ENCODE peak calls at places on chromosomes 5 and 9, in eight cellular contexts. D is D341Med; V is ELR; I is H1; Q is T-helper 9 cell; G is T-cell; S is activated T-cell treated with anti-CD3 and anti-CD28 coated beads, Interleukin-2, amount 50 U/mL, for 1 hour; W is naive B cell. A is an unnamed sample.

GRCh38 chr5:82855000-82855399 is 222.2 kb downstream of the TMEM167A start:
- DNase-seq in D (no peak), V (no peak), I (no peak), Q (no peak), G (no peak), S (no peak), W (no peak), A (no peak)

GRCh38 chr9:111691686-111692329 is 30.4 kb downstream of the GNG10 start:
- DNase-seq in D (peak), V (peak), I (no peak), Q (no peak), G (no peak), S (no peak), W (peak), A (peak)

GRCh38 chr5:97498657-97499056 is 315.6 kb upstream of the RIOK2 start:
- DNase-seq in D (no peak), V (no peak), I (no peak), Q (no peak), G (no peak), S (no peak), W (no peak), A (no peak)

GRCh38 chr5:851553-851952 is 767 bp upstream of the ZDHHC11 start:
- DNase-seq in D (no peak), V (no peak), I (no peak), Q (no peak), G (no peak), S (peak), W (no peak), A (no peak)

GRCh38 chr9:114497220-114497619 is 8.1 kb downstream of the WHRN start:
- DNase-seq in D (no peak), V (no peak), I (no peak), Q (no peak), G (no peak), S (no peak), W (no peak), A (no peak)

GRCh38 chr5:171431251-171431777 is 11.9 kb downstream of the FGF18 start:
- DNase-seq in D (no peak), V (no peak), I (no peak), Q (no peak), G (no peak), S (no peak), W (no peak), A (peak)

GRCh38 chr5:168179185-168179584 is 112.3 kb upstream of the WWC1 start:
- DNase-seq in D (no peak), V (no peak), I (no peak), Q (no peak), G (no peak), S (no peak), W (no peak), A (no peak)

GRCh38 chr5:181243521-181244307 is at the start of gene RACK1:
- DNase-seq in D (peak), V (peak), I (peak), Q (peak), G (peak), S (peak), W (peak), A (peak)

GRCh38 chr9:4490705-4491620 is 695 bp downstream of the SLC1A1 start:
- DNase-seq in D (peak), V (no peak), I (peak), Q (no peak), G (no peak), S (peak), W (no peak), A (peak)

GRCh38 chr9:135253305-135254004 is 166.0 kb downstream of the OLFM1 start:
- DNase-seq in D (no peak), V (no peak), I (peak), Q (no peak), G (no peak), S (no peak), W (no peak), A (peak)

GRCh38 chr9:100595391-100596199 is 17.7 kb downstream of the CAVIN4 start:
- DNase-seq in D (peak), V (peak), I (no peak), Q (no peak), G (peak), S (no peak), W (peak), A (peak)

GRCh38 chr5:61659221-61659696 is 327.2 kb downstream of the ZSWIM6 start:
- DNase-seq in D (no peak), V (no peak), I (peak), Q (no peak), G (no peak), S (no peak), W (no peak), A (no peak)

GRCh38 chr9:137034709-137035506 is 3.0 kb upstream of the FUT7 start:
- DNase-seq in D (peak), V (peak), I (peak), Q (peak), G (peak), S (peak), W (peak), A (peak)

GRCh38 chr9:123749580-123750202 is 180.2 kb downstream of the DENND1A start:
- DNase-seq in D (no peak), V (no peak), I (peak), Q (no peak), G (peak), S (no peak), W (peak), A (no peak)

GRCh38 chr5:39452846-39453245 is 28.1 kb upstream of the DAB2 start:
- DNase-seq in D (no peak), V (no peak), I (no peak), Q (no peak), G (no peak), S (no peak), W (no peak), A (no peak)

GRCh38 chr9:13928988-13929387 is 385.0 kb downstream of the NFIB start:
- DNase-seq in D (no peak), V (no peak), I (no peak), Q (no peak), G (no peak), S (no peak), W (no peak), A (no peak)

GRCh38 chr5:139419793-139420192 is 15.9 kb upstream of the SPATA24 start:
- DNase-seq in D (no peak), V (no peak), I (no peak), Q (no peak), G (no peak), S (no peak), W (no peak), A (no peak)

GRCh38 chr5:73764586-73764985 is 138.6 kb downstream of the ARHGEF28 start:
- DNase-seq in D (no peak), V (peak), I (no peak), Q (no peak), G (no peak), S (no peak), W (no peak), A (peak)

GRCh38 chr9:136950656-136951030 is 1.4 kb upstream of the LCN12 start:
- DNase-seq in D (no peak), V (peak), I (no peak), Q (no peak), G (no peak), S (no peak), W (no peak), A (peak)

GRCh38 chr9:13279284-13280162 is at the start of gene MPDZ:
- DNase-seq in D (peak), V (peak), I (peak), Q (no peak), G (no peak), S (no peak), W (no peak), A (peak)

GRCh38 chr5:113357696-113358476 is 76.9 kb downstream of the TSSK1B start:
- DNase-seq in D (no peak), V (no peak), I (no peak), Q (no peak), G (no peak), S (no peak), W (no peak), A (no peak)

GRCh38 chr5:176994460-176995121 is 12.0 kb downstream of the UIMC1 start:
- DNase-seq in D (no peak), V (no peak), I (no peak), Q (no peak), G (peak), S (no peak), W (peak), A (peak)

GRCh38 chr5:31464081-31464480 is 67.8 kb downstream of the DROSHA start:
- DNase-seq in D (no peak), V (no peak), I (no peak), Q (no peak), G (no peak), S (no peak), W (no peak), A (peak)

GRCh38 chr9:97617939-97618416 is 15.2 kb downstream of the TSTD2 start:
- DNase-seq in D (no peak), V (no peak), I (no peak), Q (no peak), G (no peak), S (no peak), W (no peak), A (no peak)

GRCh38 chr9:105297442-105298097 is 53.1 kb downstream of the SLC44A1 start:
- DNase-seq in D (no peak), V (no peak), I (no peak), Q (no peak), G (no peak), S (no peak), W (no peak), A (no peak)

GRCh38 chr9:137971477-137972138 is 94.0 kb downstream of the CACNA1B start:
- DNase-seq in D (peak), V (no peak), I (peak), Q (no peak), G (no peak), S (no peak), W (no peak), A (peak)

GRCh38 chr5:99061711-99062110 is 132.9 kb upstream of the CHD1 start:
- DNase-seq in D (no peak), V (peak), I (no peak), Q (no peak), G (no peak), S (no peak), W (no peak), A (peak)

GRCh38 chr9:130682490-130683121 is 11.0 kb upstream of the EXOSC2 start:
- DNase-seq in D (peak), V (peak), I (peak), Q (peak), G (peak), S (peak), W (peak), A (peak)

GRCh38 chr5:179679014-179679674 is 1.7 kb downstream of the CBY3 start:
- DNase-seq in D (no peak), V (peak), I (peak), Q (peak), G (peak), S (peak), W (peak), A (peak)

GRCh38 chr9:88523056-88523455 is 11.9 kb upstream of the NXNL2 start:
- DNase-seq in D (no peak), V (peak), I (no peak), Q (no peak), G (no peak), S (no peak), W (no peak), A (peak)

GRCh38 chr5:159571501-159572244 is 241.4 kb upstream of the IL12B start:
- DNase-seq in D (no peak), V (no peak), I (no peak), Q (no peak), G (no peak), S (no peak), W (no peak), A (no peak)

GRCh38 chr5:32589431-32589830 is 4.1 kb downstream of the SUB1 start:
- DNase-seq in D (no peak), V (no peak), I (no peak), Q (no peak), G (no peak), S (no peak), W (no peak), A (no peak)

GRCh38 chr5:58136416-58136815 is 323.5 kb downstream of the PLK2 start:
- DNase-seq in D (no peak), V (no peak), I (no peak), Q (no peak), G (no peak), S (no peak), W (no peak), A (no peak)

GRCh38 chr5:157785781-157786180 is 42.3 kb downstream of the LSM11 start:
- DNase-seq in D (no peak), V (no peak), I (no peak), Q (no peak), G (no peak), S (no peak), W (no peak), A (no peak)